ENCODE peak calls at places on chromosomes 12 and 14, in seven cellular contexts. One of them, this sample, is unnamed.

GRCh38 chr12:6965714-6966113 is 4.8 kb downstream of the PHB2 start:
- DNase-seq in PC-3: no peak
- DNase-seq in hepatocyte: no peak
- DNase-seq in neural progenitor cell: no peak
- DNase-seq in GM23248: no peak
- DNase-seq in GM23338: no peak
- DNase-seq in HCT116: no peak
- DNase-seq in this sample: no peak

GRCh38 chr14:75832621-75833297 is 149.0 kb downstream of the TGFB3 start:
- DNase-seq in PC-3: peak
- DNase-seq in hepatocyte: no peak
- DNase-seq in neural progenitor cell: no peak
- DNase-seq in GM23248: peak
- DNase-seq in GM23338: no peak
- DNase-seq in HCT116: no peak
- DNase-seq in this sample: no peak

GRCh38 chr14:72638021-72638420 is 255.9 kb downstream of the DPF3 start:
- DNase-seq in PC-3: peak
- DNase-seq in hepatocyte: no peak
- DNase-seq in neural progenitor cell: no peak
- DNase-seq in GM23248: peak
- DNase-seq in GM23338: no peak
- DNase-seq in HCT116: no peak
- DNase-seq in this sample: no peak

GRCh38 chr12:116066381-116067230 is 210.9 kb downstream of the MED13L start:
- DNase-seq in PC-3: peak
- DNase-seq in hepatocyte: peak
- DNase-seq in neural progenitor cell: peak
- DNase-seq in GM23248: peak
- DNase-seq in GM23338: peak
- DNase-seq in HCT116: peak
- DNase-seq in this sample: peak

GRCh38 chr14:66709292-66709691 is 201.3 kb downstream of the GPHN start:
- DNase-seq in PC-3: peak
- DNase-seq in hepatocyte: no peak
- DNase-seq in neural progenitor cell: no peak
- DNase-seq in GM23248: peak
- DNase-seq in GM23338: no peak
- DNase-seq in HCT116: peak
- DNase-seq in this sample: no peak

GRCh38 chr12:62656576-62657362 is 190.1 kb downstream of the MON2 start:
- DNase-seq in PC-3: no peak
- DNase-seq in hepatocyte: no peak
- DNase-seq in neural progenitor cell: peak
- DNase-seq in GM23248: no peak
- DNase-seq in GM23338: peak
- DNase-seq in HCT116: no peak
- DNase-seq in this sample: no peak

GRCh38 chr14:96676161-96676560 is 121.0 kb upstream of the VRK1 start:
- DNase-seq in PC-3: peak
- DNase-seq in hepatocyte: no peak
- DNase-seq in neural progenitor cell: no peak
- DNase-seq in GM23248: peak
- DNase-seq in GM23338: no peak
- DNase-seq in HCT116: no peak
- DNase-seq in this sample: no peak

GRCh38 chr14:85483652-85484051 is 46.3 kb upstream of the FLRT2 start:
- DNase-seq in PC-3: no peak
- DNase-seq in hepatocyte: no peak
- DNase-seq in neural progenitor cell: no peak
- DNase-seq in GM23248: no peak
- DNase-seq in GM23338: no peak
- DNase-seq in HCT116: no peak
- DNase-seq in this sample: no peak

GRCh38 chr14:77707355-77707723 is 484 bp downstream of the ALKBH1 start:
- DNase-seq in PC-3: peak
- DNase-seq in hepatocyte: peak
- DNase-seq in neural progenitor cell: peak
- DNase-seq in GM23248: peak
- DNase-seq in GM23338: peak
- DNase-seq in HCT116: no peak
- DNase-seq in this sample: no peak

GRCh38 chr12:10305411-10305810 is 2.3 kb upstream of the KLRD1 start:
- DNase-seq in PC-3: no peak
- DNase-seq in hepatocyte: no peak
- DNase-seq in neural progenitor cell: no peak
- DNase-seq in GM23248: no peak
- DNase-seq in GM23338: no peak
- DNase-seq in HCT116: no peak
- DNase-seq in this sample: no peak

GRCh38 chr12:131131077-131131807 is 177.5 kb downstream of the ADGRD1 start:
- DNase-seq in PC-3: no peak
- DNase-seq in hepatocyte: no peak
- DNase-seq in neural progenitor cell: no peak
- DNase-seq in GM23248: no peak
- DNase-seq in GM23338: no peak
- DNase-seq in HCT116: no peak
- DNase-seq in this sample: no peak

GRCh38 chr12:77273898-77274297 is 208.5 kb upstream of the E2F7 start:
- DNase-seq in PC-3: no peak
- DNase-seq in hepatocyte: no peak
- DNase-seq in neural progenitor cell: no peak
- DNase-seq in GM23248: no peak
- DNase-seq in GM23338: no peak
- DNase-seq in HCT116: no peak
- DNase-seq in this sample: no peak

GRCh38 chr14:33642641-33643342 is 308.1 kb downstream of the EGLN3 start:
- DNase-seq in PC-3: no peak
- DNase-seq in hepatocyte: no peak
- DNase-seq in neural progenitor cell: peak
- DNase-seq in GM23248: peak
- DNase-seq in GM23338: no peak
- DNase-seq in HCT116: no peak
- DNase-seq in this sample: no peak

GRCh38 chr12:58633479-58633878 is 286.8 kb downstream of the LRIG3 start:
- DNase-seq in PC-3: peak
- DNase-seq in hepatocyte: no peak
- DNase-seq in neural progenitor cell: no peak
- DNase-seq in GM23248: peak
- DNase-seq in GM23338: no peak
- DNase-seq in HCT116: no peak
- DNase-seq in this sample: no peak

GRCh38 chr12:62761658-62762057 is 173.3 kb downstream of the PPM1H start:
- DNase-seq in PC-3: no peak
- DNase-seq in hepatocyte: no peak
- DNase-seq in neural progenitor cell: no peak
- DNase-seq in GM23248: peak
- DNase-seq in GM23338: no peak
- DNase-seq in HCT116: no peak
- DNase-seq in this sample: no peak

GRCh38 chr14:62308927-62309326 is 546.7 kb downstream of the SNAPC1 start:
- DNase-seq in PC-3: no peak
- DNase-seq in hepatocyte: no peak
- DNase-seq in neural progenitor cell: no peak
- DNase-seq in GM23248: no peak
- DNase-seq in GM23338: no peak
- DNase-seq in HCT116: no peak
- DNase-seq in this sample: no peak

GRCh38 chr12:96054262-96054645 is 18.9 kb upstream of the LTA4H start:
- DNase-seq in PC-3: no peak
- DNase-seq in hepatocyte: no peak
- DNase-seq in neural progenitor cell: no peak
- DNase-seq in GM23248: no peak
- DNase-seq in GM23338: no peak
- DNase-seq in HCT116: no peak
- DNase-seq in this sample: no peak

GRCh38 chr14:25178255-25178654 is 128.3 kb upstream of the STXBP6 start:
- DNase-seq in PC-3: peak
- DNase-seq in hepatocyte: no peak
- DNase-seq in neural progenitor cell: no peak
- DNase-seq in GM23248: no peak
- DNase-seq in GM23338: no peak
- DNase-seq in HCT116: no peak
- DNase-seq in this sample: no peak

GRCh38 chr12:10537721-10538120 is 32.0 kb downstream of the EIF2S3B start:
- DNase-seq in PC-3: no peak
- DNase-seq in hepatocyte: peak
- DNase-seq in neural progenitor cell: no peak
- DNase-seq in GM23248: no peak
- DNase-seq in GM23338: no peak
- DNase-seq in HCT116: no peak
- DNase-seq in this sample: no peak

DNA sequence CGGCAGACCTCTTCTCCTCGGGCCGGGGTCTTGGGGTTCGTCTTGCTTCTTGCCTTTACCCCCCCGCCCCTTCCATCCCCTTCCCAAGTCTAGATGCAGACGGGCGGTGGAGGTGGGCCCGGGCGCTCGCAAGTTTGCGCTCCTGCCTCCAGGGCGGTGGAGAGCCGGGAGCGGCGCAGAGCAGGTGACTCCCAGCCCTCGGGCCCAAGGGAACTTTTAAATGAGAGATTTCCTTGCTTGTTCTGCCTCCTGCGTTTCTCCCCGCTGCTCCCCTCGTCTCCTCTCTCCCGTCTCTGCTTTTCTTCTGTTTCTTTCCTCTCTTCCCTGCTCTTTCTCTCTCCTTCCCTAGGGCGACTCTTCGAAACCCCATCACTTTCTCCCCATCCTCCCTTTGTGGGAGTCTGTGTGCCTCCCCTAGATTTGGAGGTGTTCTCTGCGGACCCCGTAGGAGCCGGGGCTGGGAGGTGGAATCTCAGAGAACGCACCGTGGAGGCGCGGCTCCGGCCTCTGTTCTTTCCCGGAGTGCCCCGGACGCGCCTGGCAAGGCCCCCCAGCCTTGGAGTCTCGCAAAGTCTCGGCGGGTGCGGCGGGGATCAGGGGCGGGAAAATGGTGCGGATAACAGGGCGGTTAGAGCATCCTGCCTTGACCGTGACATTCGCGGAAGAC is 114.7 kb upstream of the MYL2 start:
- DNase-seq in PC-3: no peak
- DNase-seq in hepatocyte: no peak
- DNase-seq in neural progenitor cell: peak
- DNase-seq in GM23248: peak
- DNase-seq in GM23338: peak
- DNase-seq in HCT116: no peak
- DNase-seq in this sample: no peak
- TF ChIP-seq EZH2 in PC-3: peak
- TF ChIP-seq EZH2 in hepatocyte: no peak
- TF ChIP-seq EZH2 in neural progenitor cell: peak
- TF ChIP-seq EZH2 in GM23248: peak
- TF ChIP-seq EZH2 in GM23338: peak
- TF ChIP-seq EZH2 in HCT116: no peak
- TF ChIP-seq EZH2 in this sample: no peak

DNA sequence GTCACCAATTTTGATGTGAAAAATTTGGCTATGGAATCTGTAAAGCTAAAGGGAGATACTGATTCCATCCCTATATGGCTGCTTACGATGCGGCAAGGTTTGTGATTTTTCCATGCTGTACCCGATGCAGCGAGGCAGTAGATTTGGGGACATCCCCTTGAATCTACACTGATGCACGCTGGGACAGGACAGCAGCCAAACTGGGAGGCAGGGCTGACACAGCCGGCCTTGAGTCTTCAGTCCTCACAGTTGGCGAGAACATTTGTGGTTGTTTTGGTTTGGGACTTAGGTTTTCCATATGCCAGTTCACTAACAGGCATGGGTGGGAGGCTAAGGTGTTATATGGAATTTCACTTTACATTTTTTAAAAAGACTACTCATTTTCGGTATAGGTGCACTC is 3.8 kb downstream of the GALNT16 start:
- DNase-seq in PC-3: no peak
- DNase-seq in hepatocyte: no peak
- DNase-seq in neural progenitor cell: no peak
- DNase-seq in GM23248: peak
- DNase-seq in GM23338: no peak
- DNase-seq in HCT116: no peak
- DNase-seq in this sample: no peak
- TF ChIP-seq EZH2phosphoT487 in PC-3: no peak
- TF ChIP-seq EZH2phosphoT487 in hepatocyte: no peak
- TF ChIP-seq EZH2phosphoT487 in neural progenitor cell: no peak
- TF ChIP-seq EZH2phosphoT487 in GM23248: no peak
- TF ChIP-seq EZH2phosphoT487 in GM23338: no peak
- TF ChIP-seq EZH2phosphoT487 in HCT116: no peak
- TF ChIP-seq EZH2phosphoT487 in this sample: no peak

DNA sequence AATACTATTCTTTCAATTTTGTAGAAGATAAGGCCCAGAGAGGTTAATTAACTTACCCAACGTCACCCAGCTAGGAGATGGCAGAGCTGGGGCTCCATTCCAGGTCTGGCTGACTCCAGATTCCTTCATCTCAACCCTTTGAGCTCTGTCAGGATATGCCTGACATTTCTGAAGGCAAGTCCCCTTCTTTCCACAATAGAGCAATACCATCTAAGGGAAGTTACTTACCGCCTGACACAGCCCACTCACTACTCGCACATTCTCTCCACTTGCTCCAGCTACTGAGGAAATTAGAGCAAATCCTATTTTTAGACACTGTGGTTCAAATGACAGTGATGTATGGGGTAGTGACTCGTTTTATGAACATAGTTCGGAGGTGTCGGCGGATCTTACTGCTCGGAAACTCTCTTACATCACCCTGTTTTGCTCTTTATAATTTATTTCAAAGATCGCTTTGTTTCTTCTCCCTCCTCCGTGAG is 2.1 kb upstream of the WSCD2 start:
- DNase-seq in PC-3: no peak
- DNase-seq in hepatocyte: no peak
- DNase-seq in neural progenitor cell: no peak
- DNase-seq in GM23248: no peak
- DNase-seq in GM23338: no peak
- DNase-seq in HCT116: no peak
- DNase-seq in this sample: no peak
- H3K4me3 ChIP-seq in PC-3: no peak
- H3K4me3 ChIP-seq in hepatocyte: no peak
- H3K4me3 ChIP-seq in neural progenitor cell: no peak
- H3K4me3 ChIP-seq in GM23248: no peak
- H3K4me3 ChIP-seq in GM23338: no peak
- H3K4me3 ChIP-seq in HCT116: no peak
- H3K4me3 ChIP-seq in this sample: no peak

DNA sequence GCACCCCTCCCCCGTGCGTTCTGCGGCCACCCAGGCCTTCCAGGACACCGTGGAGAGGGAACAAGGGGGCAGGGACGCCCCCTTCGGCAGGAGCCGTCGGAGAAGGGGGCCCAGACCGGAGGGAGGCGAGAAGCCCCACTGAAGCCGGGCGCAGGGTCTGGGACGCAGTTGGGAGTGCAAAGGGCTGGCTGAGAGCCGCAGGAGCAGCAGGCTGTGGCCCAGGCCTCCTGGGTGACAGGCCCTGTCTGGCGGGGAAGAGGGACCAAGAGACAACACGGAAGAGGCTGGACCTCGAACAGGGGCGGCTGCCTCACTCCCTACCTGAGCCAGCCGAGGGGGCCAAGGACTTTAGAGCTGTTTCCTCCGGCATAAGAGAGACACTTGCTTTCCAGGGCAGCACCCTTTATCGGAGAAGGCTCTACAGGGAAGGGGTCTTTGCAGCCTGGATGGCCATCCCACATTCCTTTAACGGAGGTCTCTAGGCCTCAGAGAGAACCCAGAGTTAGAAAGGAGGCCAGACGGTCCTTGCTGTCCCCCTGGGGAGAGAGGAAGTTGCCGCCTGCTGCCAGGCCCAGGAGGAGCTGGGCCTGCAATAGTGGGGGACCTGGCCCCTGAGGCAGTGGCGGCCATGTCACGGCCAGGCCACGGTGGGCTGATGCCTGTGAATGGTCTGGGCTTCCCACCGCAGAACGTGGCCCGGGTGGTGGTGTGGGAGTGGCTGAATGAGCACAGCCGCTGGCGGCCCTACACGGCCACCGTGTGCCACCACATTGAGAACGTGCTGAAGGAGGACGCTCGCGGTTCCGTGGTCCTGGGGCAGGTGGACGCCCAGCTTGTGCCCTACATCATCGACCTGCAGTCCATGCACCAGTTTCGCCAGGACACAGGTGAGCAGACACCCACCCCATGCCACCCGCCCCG is 1.3 kb downstream of the DTX1 start:
- DNase-seq in PC-3: no peak
- DNase-seq in hepatocyte: no peak
- DNase-seq in neural progenitor cell: peak
- DNase-seq in GM23248: no peak
- DNase-seq in GM23338: peak
- DNase-seq in HCT116: no peak
- DNase-seq in this sample: no peak
- TF ChIP-seq EZH2 in PC-3: no peak
- TF ChIP-seq EZH2 in hepatocyte: no peak
- TF ChIP-seq EZH2 in neural progenitor cell: no peak
- TF ChIP-seq EZH2 in GM23248: no peak
- TF ChIP-seq EZH2 in GM23338: no peak
- TF ChIP-seq EZH2 in HCT116: no peak
- TF ChIP-seq EZH2 in this sample: no peak